ENCODE peak calls at places on chromosomes 1 and 21, in four cellular contexts. W is IMR-90, G is body of pancreas, Y is SJCRH30. D is an unnamed sample.

GRCh38 chr1:228262475-228262874 is 54.6 kb downstream of the OBSCN start:
- DNase-seq in W (no peak), Y (no peak), G (no peak), D (no peak)

GRCh38 chr21:33642027-33642895 is at the start of gene ITSN1:
- DNase-seq in G (peak), W (peak), Y (peak), D (peak)

GRCh38 chr1:206479164-206480125 is 9.2 kb downstream of the IKBKE start:
- DNase-seq in W (peak), G (peak), Y (peak), D (peak)

GRCh38 chr1:167612583-167612982 is 17.4 kb upstream of the RCSD1 start:
- DNase-seq in G (no peak), Y (no peak), W (no peak), D (no peak)

GRCh38 chr21:39640754-39641153 is 28.0 kb downstream of the B3GALT5 start:
- DNase-seq in W (no peak), Y (no peak), G (no peak), D (no peak)

GRCh38 chr1:30778156-30778978 is 20.8 kb upstream of the LAPTM5 start:
- DNase-seq in W (peak), Y (peak), G (peak), D (no peak)

GRCh38 chr21:25925936-25926335 is 191.2 kb downstream of the GABPA start:
- DNase-seq in G (peak), W (peak), Y (no peak), D (peak)

GRCh38 chr21:16794944-16795343 is 717.9 kb upstream of the CXADR start:
- DNase-seq in Y (peak), W (peak), G (no peak), D (no peak)

GRCh38 chr1:42730988-42731387 is 9.0 kb downstream of the CLDN19 start:
- DNase-seq in Y (no peak), W (no peak), G (no peak), D (peak)

GRCh38 chr1:10803971-10804820 is 7.8 kb upstream of the CASZ1 start:
- DNase-seq in Y (no peak), G (peak), W (no peak), D (peak)

GRCh38 chr1:162561616-162562451 is at the start of gene UAP1:
- DNase-seq in Y (peak), W (no peak), G (peak), D (peak)

GRCh38 chr1:202171292-202172014 is 11.1 kb upstream of the PTPN7 start:
- DNase-seq in Y (no peak), G (no peak), W (no peak), D (no peak)

GRCh38 chr1:101781437-101781836 is 215.3 kb downstream of the OLFM3 start:
- DNase-seq in Y (peak), W (no peak), G (no peak), D (peak)

GRCh38 chr1:113811353-113811887 is 856 bp downstream of the RSBN1 start:
- DNase-seq in G (peak), Y (peak), W (peak), D (peak)

GRCh38 chr1:64183985-64184440 is 19.4 kb upstream of the UBE2U start:
- DNase-seq in G (no peak), W (peak), Y (peak), D (no peak)

GRCh38 chr1:232792949-232793348 is 12.3 kb upstream of the MAP10 start:
- DNase-seq in W (no peak), Y (no peak), G (no peak), D (no peak)

GRCh38 chr1:235047331-235047871 is 81.2 kb downstream of the TOMM20 start:
- DNase-seq in Y (peak), W (no peak), G (no peak), D (no peak)

GRCh38 chr1:51653127-51653526 is 36.2 kb downstream of the OSBPL9 start:
- DNase-seq in Y (no peak), W (no peak), G (no peak), D (no peak)

GRCh38 chr1:161159087-161159914 is at the start of gene USP21:
- DNase-seq in Y (peak), G (peak), W (peak), D (peak)

GRCh38 chr1:44970317-44970716 is 16.1 kb downstream of the EIF2B3 start:
- DNase-seq in W (peak), Y (peak), G (no peak), D (no peak)

GRCh38 chr1:155320661-155321576 is at the start of gene RUSC1:
- DNase-seq in G (peak), W (peak), Y (no peak), D (peak)

GRCh38 chr21:44592446-44593365 is at the start of gene KRTAP10-6:
- DNase-seq in G (no peak), W (no peak), Y (no peak), D (no peak)

GRCh38 chr1:89580036-89580435 is 52.9 kb upstream of the LRRC8C start:
- DNase-seq in W (no peak), G (no peak), Y (no peak), D (no peak)

GRCh38 chr1:168958562-168959289 is 147.8 kb upstream of the ATP1B1 start:
- DNase-seq in W (no peak), Y (no peak), G (no peak), D (no peak)

GRCh38 chr1:23394176-23394575 is 24.5 kb upstream of the ZNF436 start:
- DNase-seq in W (peak), Y (no peak), G (no peak), D (no peak)

GRCh38 chr1:200038987-200039848 is 11.7 kb downstream of the NR5A2 start:
- DNase-seq in G (peak), W (no peak), Y (peak), D (peak)

GRCh38 chr1:181101581-181102226 is 13.2 kb downstream of the IER5 start:
- DNase-seq in W (peak), Y (peak), G (no peak), D (no peak)

GRCh38 chr1:183303901-183304300 is 114.3 kb downstream of the NMNAT2 start:
- DNase-seq in G (no peak), Y (no peak), W (peak), D (no peak)

GRCh38 chr1:232334811-232335210 is 295.1 kb downstream of the SIPA1L2 start:
- DNase-seq in G (no peak), W (no peak), Y (no peak), D (no peak)

GRCh38 chr1:110209715-110210603 is at the start of gene KCNC4:
- DNase-seq in W (peak), G (peak), Y (peak), D (peak)

GRCh38 chr1:110213143-110213540 is 3.0 kb downstream of the KCNC4 start:
- DNase-seq in Y (no peak), W (no peak), G (no peak), D (no peak)

GRCh38 chr1:110212165-110213142 is 2.3 kb downstream of the KCNC4 start:
- DNase-seq in Y (no peak), W (no peak), G (peak), D (no peak)

GRCh38 chr1:110210604-110211502 is 739 bp downstream of the KCNC4 start:
- DNase-seq in Y (peak), W (no peak), G (peak), D (peak)

GRCh38 chr1:110211503-110212164 is 1.5 kb downstream of the KCNC4 start:
- DNase-seq in G (no peak), W (no peak), Y (no peak), D (no peak)
- H3K27ac ChIP-seq in G (peak), W (no peak), Y (no peak), D (no peak)

GRCh38 chr1:215669806-215670485 is 102.8 kb downstream of the KCTD3 start:
- DNase-seq in G (no peak), W (peak), Y (no peak), D (no peak)

GRCh38 chr1:215660259-215660658 is 93.2 kb downstream of the KCTD3 start:
- DNase-seq in Y (no peak), W (no peak), G (peak), D (no peak)

GRCh38 chr1:215667796-215668195 is 100.7 kb downstream of the KCTD3 start:
- DNase-seq in G (no peak), Y (no peak), W (no peak), D (no peak)

GRCh38 chr1:215661033-215661432 is 93.9 kb downstream of the KCTD3 start:
- DNase-seq in W (no peak), Y (no peak), G (no peak), D (no peak)

DNA sequence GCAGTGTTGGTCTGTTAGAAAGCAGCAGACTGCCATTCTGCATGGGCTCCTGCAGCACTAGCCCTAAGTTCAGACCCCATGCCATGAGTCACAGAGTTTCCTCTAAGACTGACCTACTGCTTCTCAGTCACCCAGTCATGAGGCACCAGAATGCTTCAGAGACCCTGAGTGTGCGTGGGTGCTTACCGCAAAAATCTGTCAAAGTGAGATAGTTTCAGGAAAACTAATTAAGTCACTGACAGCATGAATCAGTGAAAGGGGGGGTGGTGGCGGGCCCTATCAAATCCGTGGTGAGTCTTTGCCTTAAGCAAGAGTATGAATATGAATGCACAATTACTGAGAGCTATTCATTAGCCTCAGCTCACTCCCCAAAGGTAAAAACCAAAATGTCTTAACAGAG is 98.1 kb downstream of the KCTD3 start:
- DNase-seq in G (no peak), Y (no peak), W (peak), D (no peak)
- H3K27ac ChIP-seq in G (no peak), Y (no peak), W (no peak), D (no peak)

GRCh38 chr1:110189181-110189580 is 20.9 kb upstream of the KCNC4 start:
- DNase-seq in G (no peak), Y (no peak), W (no peak), D (no peak)
- H3K27ac ChIP-seq in G (no peak), Y (no peak), W (no peak), D (no peak)

GRCh38 chr1:145992502-145992936 is 3.9 kb downstream of the TXNIP start:
- DNase-seq in G (no peak), Y (no peak), W (no peak), D (peak)
- H3K27ac ChIP-seq in G (peak), Y (no peak), W (no peak), D (peak)

GRCh38 chr1:7471836-7472235 is 299.3 kb upstream of the VAMP3 start:
- DNase-seq in G (no peak), W (peak), Y (no peak), D (no peak)

GRCh38 chr1:7468248-7468647 is 302.8 kb upstream of the VAMP3 start:
- DNase-seq in G (no peak), Y (peak), W (no peak), D (no peak)

GRCh38 chr1:7469255-7469938 is 301.7 kb upstream of the VAMP3 start:
- DNase-seq in Y (peak), G (peak), W (no peak), D (peak)

GRCh38 chr1:7473223-7474142 is 297.6 kb upstream of the VAMP3 start:
- DNase-seq in W (no peak), G (no peak), Y (no peak), D (no peak)

GRCh38 chr1:7470904-7471638 is 300.0 kb upstream of the VAMP3 start:
- DNase-seq in W (peak), Y (peak), G (peak), D (peak)
- H3K27ac ChIP-seq in W (peak), Y (peak), G (no peak), D (peak)

DNA sequence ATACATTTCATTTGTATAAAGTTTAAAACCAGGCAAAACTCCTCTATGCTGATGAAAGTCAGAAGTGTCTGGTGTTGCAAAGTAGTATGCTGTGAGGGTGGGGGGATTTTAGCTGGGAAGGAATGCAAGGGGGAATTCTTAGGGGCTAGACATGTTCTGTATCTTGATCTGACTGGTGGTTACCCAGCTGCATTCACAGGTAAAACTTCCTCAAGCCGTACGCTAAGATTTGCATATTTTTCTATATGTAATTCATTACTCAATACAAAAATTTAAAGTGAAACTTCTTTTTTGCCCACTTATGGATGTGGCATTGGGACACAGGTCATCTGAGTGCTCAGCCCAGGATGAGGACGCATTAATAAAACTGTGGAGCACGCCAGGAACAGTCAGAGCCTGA is 323.3 kb downstream of the PAPPA2 start:
- DNase-seq in W (no peak), Y (no peak), G (no peak), D (no peak)
- H3K27ac ChIP-seq in W (no peak), Y (no peak), G (no peak), D (no peak)

GRCh38 chr1:8431779-8432178 is 113.9 kb downstream of the SLC45A1 start:
- DNase-seq in W (no peak), G (no peak), Y (no peak), D (no peak)
- H3K27ac ChIP-seq in W (no peak), G (no peak), Y (no peak), D (no peak)

GRCh38 chr1:48775817-48776399 is 783 bp downstream of the BEND5 start:
- DNase-seq in G (peak), W (no peak), Y (no peak), D (no peak)

GRCh38 chr1:48773133-48773532 is 3.6 kb downstream of the BEND5 start:
- DNase-seq in W (no peak), Y (no peak), G (no peak), D (no peak)

GRCh38 chr1:48777219-48777895 is 666 bp upstream of the BEND5 start:
- DNase-seq in G (peak), W (no peak), Y (no peak), D (no peak)

GRCh38 chr1:48772221-48772620 is 4.5 kb downstream of the BEND5 start:
- DNase-seq in G (peak), Y (no peak), W (no peak), D (peak)

GRCh38 chr1:48776400-48777218 is at the start of gene BEND5:
- DNase-seq in W (peak), Y (peak), G (peak), D (peak)
- H3K27ac ChIP-seq in W (no peak), Y (peak), G (peak), D (no peak)

GRCh38 chr1:165067829-165068228 is 288.7 kb downstream of the LMX1A start:
- DNase-seq in G (no peak), W (no peak), Y (no peak), D (no peak)

GRCh38 chr1:165070675-165071074 is 285.8 kb downstream of the LMX1A start:
- DNase-seq in W (no peak), G (no peak), Y (no peak), D (no peak)

GRCh38 chr1:165073402-165074007 is 283.0 kb downstream of the LMX1A start:
- DNase-seq in G (peak), W (peak), Y (peak), D (peak)

GRCh38 chr1:165069829-165070228 is 286.7 kb downstream of the LMX1A start:
- DNase-seq in W (no peak), G (no peak), Y (no peak), D (peak)

GRCh38 chr1:165068716-165069115 is 287.8 kb downstream of the LMX1A start:
- DNase-seq in W (no peak), Y (no peak), G (no peak), D (peak)
- H3K27ac ChIP-seq in W (no peak), Y (no peak), G (no peak), D (no peak)